ENCODE peak calls at places on chromosomes 1 and 21, in seven cellular contexts. One of them, this sample, is unnamed.

GRCh38 chr1:46606255-46606965 is 2.3 kb upstream of the MKNK1 start:
- DNase-seq in A549: no peak
- DNase-seq in endothelial cell of umbilical vein: no peak
- DNase-seq in K562: no peak
- DNase-seq in H1: no peak
- DNase-seq in GM12878: no peak
- DNase-seq in HCT116: no peak
- DNase-seq in this sample: no peak

GRCh38 chr1:30778156-30778978 is 20.8 kb upstream of the LAPTM5 start:
- DNase-seq in K562: peak
- DNase-seq in HCT116: no peak
- DNase-seq in GM12878: no peak
- DNase-seq in H1: no peak
- DNase-seq in endothelial cell of umbilical vein: peak
- DNase-seq in A549: peak
- DNase-seq in this sample: peak

GRCh38 chr1:65059930-65060538 is 88.0 kb upstream of the AK4 start:
- DNase-seq in HCT116: peak
- DNase-seq in H1: no peak
- DNase-seq in A549: peak
- DNase-seq in GM12878: no peak
- DNase-seq in endothelial cell of umbilical vein: peak
- DNase-seq in K562: peak
- DNase-seq in this sample: peak

GRCh38 chr1:65668368-65668767 is 124.3 kb upstream of the PDE4B start:
- DNase-seq in A549: no peak
- DNase-seq in endothelial cell of umbilical vein: no peak
- DNase-seq in HCT116: no peak
- DNase-seq in K562: no peak
- DNase-seq in H1: no peak
- DNase-seq in GM12878: no peak
- DNase-seq in this sample: no peak

GRCh38 chr21:42239973-42240372 is 21.0 kb downstream of the ABCG1 start:
- DNase-seq in HCT116: no peak
- DNase-seq in A549: no peak
- DNase-seq in endothelial cell of umbilical vein: no peak
- DNase-seq in H1: no peak
- DNase-seq in GM12878: no peak
- DNase-seq in K562: no peak
- DNase-seq in this sample: no peak

GRCh38 chr1:97384294-97384952 is 536.4 kb downstream of the DPYD start:
- DNase-seq in endothelial cell of umbilical vein: peak
- DNase-seq in HCT116: peak
- DNase-seq in GM12878: no peak
- DNase-seq in H1: no peak
- DNase-seq in K562: no peak
- DNase-seq in A549: peak
- DNase-seq in this sample: no peak

GRCh38 chr1:86218859-86219258 is 62.3 kb upstream of the COL24A1 start:
- DNase-seq in H1: no peak
- DNase-seq in A549: no peak
- DNase-seq in K562: no peak
- DNase-seq in GM12878: no peak
- DNase-seq in HCT116: no peak
- DNase-seq in endothelial cell of umbilical vein: no peak
- DNase-seq in this sample: no peak

GRCh38 chr1:91345395-91346005 is 59.1 kb downstream of the HFM1 start:
- DNase-seq in H1: no peak
- DNase-seq in GM12878: no peak
- DNase-seq in A549: no peak
- DNase-seq in K562: no peak
- DNase-seq in endothelial cell of umbilical vein: no peak
- DNase-seq in HCT116: no peak
- DNase-seq in this sample: no peak

GRCh38 chr1:37858931-37859506 is 373 bp downstream of the MTF1 start:
- DNase-seq in K562: peak
- DNase-seq in H1: no peak
- DNase-seq in GM12878: no peak
- DNase-seq in A549: no peak
- DNase-seq in endothelial cell of umbilical vein: no peak
- DNase-seq in HCT116: no peak
- DNase-seq in this sample: peak

GRCh38 chr1:20486457-20487235 is 636 bp upstream of the CAMK2N1 start:
- DNase-seq in A549: peak
- DNase-seq in GM12878: no peak
- DNase-seq in endothelial cell of umbilical vein: peak
- DNase-seq in K562: peak
- DNase-seq in H1: no peak
- DNase-seq in HCT116: no peak
- DNase-seq in this sample: no peak

GRCh38 chr1:3431266-3431665 is 23.2 kb upstream of the ARHGEF16 start:
- DNase-seq in A549: no peak
- DNase-seq in H1: no peak
- DNase-seq in endothelial cell of umbilical vein: no peak
- DNase-seq in HCT116: no peak
- DNase-seq in K562: peak
- DNase-seq in GM12878: no peak
- DNase-seq in this sample: peak

GRCh38 chr1:183416850-183417690 is 1.1 kb downstream of the NMNAT2 start:
- DNase-seq in GM12878: no peak
- DNase-seq in K562: peak
- DNase-seq in A549: peak
- DNase-seq in endothelial cell of umbilical vein: peak
- DNase-seq in H1: no peak
- DNase-seq in HCT116: no peak
- DNase-seq in this sample: peak

GRCh38 chr1:212671342-212672031 is 28.2 kb downstream of the BATF3 start:
- DNase-seq in K562: no peak
- DNase-seq in A549: peak
- DNase-seq in H1: no peak
- DNase-seq in endothelial cell of umbilical vein: no peak
- DNase-seq in HCT116: no peak
- DNase-seq in GM12878: no peak
- DNase-seq in this sample: peak

GRCh38 chr1:200558866-200559459 is 61.6 kb downstream of the KIF14 start:
- DNase-seq in H1: no peak
- DNase-seq in endothelial cell of umbilical vein: peak
- DNase-seq in K562: peak
- DNase-seq in GM12878: no peak
- DNase-seq in HCT116: peak
- DNase-seq in A549: peak
- DNase-seq in this sample: peak

GRCh38 chr1:201774224-201774982 is 54.6 kb upstream of the IPO9 start:
- DNase-seq in H1: no peak
- DNase-seq in A549: no peak
- DNase-seq in GM12878: no peak
- DNase-seq in HCT116: no peak
- DNase-seq in K562: no peak
- DNase-seq in endothelial cell of umbilical vein: no peak
- DNase-seq in this sample: no peak

GRCh38 chr21:14863745-14864210 is 201.0 kb downstream of the NRIP1 start:
- DNase-seq in GM12878: no peak
- DNase-seq in HCT116: no peak
- DNase-seq in endothelial cell of umbilical vein: no peak
- DNase-seq in K562: peak
- DNase-seq in A549: peak
- DNase-seq in H1: no peak
- DNase-seq in this sample: no peak

GRCh38 chr1:27569506-27570382 is 34.2 kb downstream of the AHDC1 start:
- DNase-seq in A549: no peak
- DNase-seq in K562: peak
- DNase-seq in HCT116: no peak
- DNase-seq in H1: no peak
- DNase-seq in GM12878: no peak
- DNase-seq in endothelial cell of umbilical vein: no peak
- DNase-seq in this sample: no peak

GRCh38 chr1:37238376-37239224 is 204.3 kb upstream of the GRIK3 start:
- DNase-seq in endothelial cell of umbilical vein: no peak
- DNase-seq in HCT116: no peak
- DNase-seq in A549: no peak
- DNase-seq in K562: no peak
- DNase-seq in GM12878: no peak
- DNase-seq in H1: no peak
- DNase-seq in this sample: no peak

DNA sequence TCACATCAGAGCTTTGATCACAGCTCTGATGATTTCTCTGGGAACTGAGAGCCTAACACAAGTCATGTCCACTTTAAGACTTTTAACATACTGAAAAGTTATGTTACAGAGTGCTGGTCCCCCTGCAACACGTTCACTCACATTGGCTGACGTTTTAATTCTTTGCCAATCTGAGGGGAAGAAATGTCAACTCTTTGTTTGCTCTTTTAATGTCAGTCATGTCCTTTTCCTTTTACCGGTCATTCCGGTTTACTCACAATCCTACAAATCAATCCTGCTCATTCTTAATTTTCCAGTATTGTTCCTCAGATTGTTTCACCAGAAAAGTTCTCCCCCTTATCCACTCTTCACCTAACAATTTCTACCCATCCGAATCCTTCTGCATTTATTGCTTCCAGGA is 953 bp upstream of the CD46 start:
- DNase-seq in HCT116: no peak
- DNase-seq in A549: no peak
- DNase-seq in endothelial cell of umbilical vein: peak
- DNase-seq in H1: no peak
- DNase-seq in K562: peak
- DNase-seq in GM12878: no peak
- DNase-seq in this sample: peak
- TF ChIP-seq POLR2A in HCT116: no peak
- TF ChIP-seq POLR2A in A549: no peak
- TF ChIP-seq POLR2A in endothelial cell of umbilical vein: no peak
- TF ChIP-seq POLR2A in H1: no peak
- TF ChIP-seq POLR2A in K562: no peak
- TF ChIP-seq POLR2A in GM12878: no peak
- TF ChIP-seq POLR2A in this sample: no peak

GRCh38 chr1:18768086-18768485 is 91.4 kb downstream of the TAS1R2 start:
- DNase-seq in GM12878: no peak
- DNase-seq in K562: no peak
- DNase-seq in A549: no peak
- DNase-seq in HCT116: no peak
- DNase-seq in endothelial cell of umbilical vein: no peak
- DNase-seq in H1: no peak
- DNase-seq in this sample: no peak

GRCh38 chr1:18773753-18774152 is 85.7 kb downstream of the TAS1R2 start:
- DNase-seq in H1: no peak
- DNase-seq in HCT116: no peak
- DNase-seq in endothelial cell of umbilical vein: no peak
- DNase-seq in K562: no peak
- DNase-seq in GM12878: no peak
- DNase-seq in A549: no peak
- DNase-seq in this sample: no peak

GRCh38 chr1:18769140-18769539 is 90.3 kb downstream of the TAS1R2 start:
- DNase-seq in H1: no peak
- DNase-seq in K562: no peak
- DNase-seq in A549: no peak
- DNase-seq in endothelial cell of umbilical vein: no peak
- DNase-seq in HCT116: no peak
- DNase-seq in GM12878: no peak
- DNase-seq in this sample: no peak

GRCh38 chr1:18766328-18766727 is 93.1 kb downstream of the TAS1R2 start:
- DNase-seq in K562: no peak
- DNase-seq in endothelial cell of umbilical vein: no peak
- DNase-seq in HCT116: no peak
- DNase-seq in GM12878: no peak
- DNase-seq in H1: no peak
- DNase-seq in A549: no peak
- DNase-seq in this sample: no peak

DNA sequence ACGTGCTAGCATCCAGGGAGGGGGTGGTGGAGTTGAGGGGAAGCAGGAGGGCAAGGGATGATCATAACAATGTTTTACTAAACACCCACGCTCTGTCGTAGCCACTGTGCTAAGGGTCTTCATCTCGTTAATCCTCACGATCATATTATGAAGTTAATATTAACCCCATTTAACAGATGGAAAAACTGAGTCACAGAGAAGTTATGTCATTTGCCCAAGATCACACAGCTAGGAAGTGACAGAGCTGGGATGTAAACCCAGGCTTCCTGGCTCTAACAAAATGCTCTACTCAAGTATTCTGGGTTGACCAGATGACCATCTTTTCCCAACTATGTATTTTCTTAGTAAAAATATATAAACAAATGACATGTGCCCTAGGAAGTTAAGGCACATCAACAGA is 88.7 kb downstream of the TAS1R2 start:
- DNase-seq in A549: no peak
- DNase-seq in H1: no peak
- DNase-seq in GM12878: no peak
- DNase-seq in endothelial cell of umbilical vein: no peak
- DNase-seq in HCT116: no peak
- DNase-seq in K562: no peak
- DNase-seq in this sample: no peak
- TF ChIP-seq CTCF in A549: no peak
- TF ChIP-seq CTCF in H1: no peak
- TF ChIP-seq CTCF in GM12878: no peak
- TF ChIP-seq CTCF in endothelial cell of umbilical vein: no peak
- TF ChIP-seq CTCF in HCT116: no peak
- TF ChIP-seq CTCF in K562: no peak
- TF ChIP-seq CTCF in this sample: no peak

DNA sequence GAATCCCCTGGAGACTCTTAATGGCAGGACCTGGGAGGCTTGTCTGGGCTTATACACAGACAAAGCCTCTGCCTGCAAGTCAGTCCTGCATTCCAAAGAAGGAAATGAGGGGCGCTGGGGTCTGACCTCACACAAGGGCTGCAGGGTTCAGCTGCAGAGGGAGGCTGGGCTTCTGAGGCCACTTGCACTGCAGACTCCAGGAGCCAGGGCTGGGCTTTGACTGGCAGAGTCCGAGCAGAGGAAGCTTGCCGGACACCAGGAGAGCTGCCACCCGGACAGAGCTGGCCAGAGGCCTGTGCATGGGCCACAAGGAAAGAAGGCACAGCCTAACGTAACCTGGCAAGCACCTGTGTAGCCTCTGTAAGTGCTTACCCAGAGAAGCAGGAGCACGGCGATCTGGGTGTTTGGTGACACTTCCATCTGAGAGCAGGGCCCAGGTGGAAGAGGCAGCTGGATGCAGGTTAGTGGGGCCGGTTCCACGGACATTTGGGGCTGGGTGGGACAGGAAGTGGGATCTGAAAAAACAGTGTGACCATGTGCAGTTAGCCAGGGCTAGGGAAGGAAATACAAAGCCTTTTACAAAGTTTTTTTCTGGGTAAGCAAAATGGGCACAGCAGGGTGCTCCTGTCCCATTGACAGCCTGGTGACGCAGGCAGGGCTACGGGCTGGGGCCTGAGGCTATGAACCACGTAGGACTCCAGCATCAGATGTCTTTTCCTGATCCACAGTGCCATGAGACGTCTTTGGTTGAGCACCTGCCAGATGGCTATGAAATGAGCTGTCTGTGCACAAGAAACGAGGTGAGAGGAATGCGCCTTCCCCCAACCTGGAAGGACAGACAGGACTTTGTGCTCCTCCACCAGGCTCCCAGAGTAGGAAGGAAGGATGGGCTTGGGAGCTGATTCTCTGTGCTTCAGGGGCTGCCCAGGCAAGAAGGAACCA is 37.3 kb upstream of the LBR start:
- DNase-seq in endothelial cell of umbilical vein: no peak
- DNase-seq in K562: no peak
- DNase-seq in GM12878: no peak
- DNase-seq in H1: no peak
- DNase-seq in A549: no peak
- DNase-seq in HCT116: no peak
- DNase-seq in this sample: peak
- TF ChIP-seq MAX in endothelial cell of umbilical vein: no peak
- TF ChIP-seq MAX in K562: no peak
- TF ChIP-seq MAX in GM12878: no peak
- TF ChIP-seq MAX in H1: no peak
- TF ChIP-seq MAX in A549: no peak
- TF ChIP-seq MAX in HCT116: no peak
- TF ChIP-seq MAX in this sample: no peak

GRCh38 chr1:1162597-1163537 is 10.8 kb upstream of the TTLL10 start:
- DNase-seq in endothelial cell of umbilical vein: no peak
- DNase-seq in GM12878: no peak
- DNase-seq in H1: no peak
- DNase-seq in HCT116: peak
- DNase-seq in A549: no peak
- DNase-seq in K562: no peak
- DNase-seq in this sample: no peak
- TF ChIP-seq POLR2A in endothelial cell of umbilical vein: no peak
- TF ChIP-seq POLR2A in GM12878: no peak
- TF ChIP-seq POLR2A in H1: no peak
- TF ChIP-seq POLR2A in HCT116: no peak
- TF ChIP-seq POLR2A in A549: no peak
- TF ChIP-seq POLR2A in K562: no peak
- TF ChIP-seq POLR2A in this sample: no peak